ENCODE peak calls at places on chromosomes 7 and 10, in seven cellular contexts. H is choroid plexus epithelial cell; J is neural crest cell; Q is activated T-helper 1 cell treated with anti-CD3 and anti-CD28 coated beads, Interleukin-2, amount 50 U/mL, for 16 hours; T is stimulated activated CD4-positive, alpha-beta T cell treated with anti-CD3 and anti-CD28 coated beads, Interleukin-2, amount 100 ng/mL, for 24 hours; X is NCI-H1694; V is EH. O is an unnamed sample.

GRCh38 chr7:33276325-33276724 is 147.0 kb downstream of the BBS9 start:
- DNase-seq in H (no peak), J (no peak), Q (no peak), T (no peak), X (no peak), V (no peak), O (no peak)

GRCh38 chr7:80916770-80917681 is 1.8 kb downstream of the SEMA3C start:
- DNase-seq in H (peak; percentile 80), J (no peak), Q (no peak), T (no peak), X (peak; percentile 69), V (peak; percentile 49), O (no peak)

GRCh38 chr10:80070068-80070467 is 8.4 kb upstream of the TMEM254 start:
- DNase-seq in H (no peak), J (no peak), Q (no peak), T (no peak), X (no peak), V (no peak), O (no peak)

GRCh38 chr10:110005716-110006115 is 2.1 kb upstream of the ADD3 start:
- DNase-seq in H (peak; percentile 89), J (peak; percentile 20), Q (no peak), T (no peak), X (peak; percentile 15), V (peak; percentile 86), O (no peak)

GRCh38 chr10:75111367-75111905 is at the start of gene SAMD8:
- DNase-seq in H (peak; percentile 97), J (peak; percentile 94), Q (peak; percentile 92), T (peak; percentile 97), X (peak; percentile 83), V (peak; percentile 97), O (peak; percentile 95)

GRCh38 chr10:115402690-115403089 is 309.5 kb downstream of the ATRNL1 start:
- DNase-seq in H (peak; percentile 80), J (no peak), Q (no peak), T (no peak), X (no peak), V (peak; percentile 40), O (no peak)

GRCh38 chr10:119199231-119199992 is 8.0 kb upstream of the GRK5 start:
- DNase-seq in H (peak; percentile 96), J (peak; percentile 51), Q (no peak), T (no peak), X (peak; percentile 42), V (peak; percentile 83), O (peak; percentile 38)

GRCh38 chr10:48330269-48330668 is 23.8 kb downstream of the MAPK8 start:
- DNase-seq in H (peak; percentile 74), J (no peak), Q (no peak), T (no peak), X (no peak), V (peak; percentile 6), O (no peak)

GRCh38 chr7:31249671-31250070 is 90.9 kb downstream of the NEUROD6 start:
- DNase-seq in H (no peak), J (no peak), Q (no peak), T (no peak), X (no peak), V (no peak), O (no peak)

GRCh38 chr7:82032899-82033298 is 263.1 kb upstream of the HGF start:
- DNase-seq in H (no peak), J (no peak), Q (no peak), T (no peak), X (no peak), V (no peak), O (no peak)

GRCh38 chr10:62788861-62789467 is 15.6 kb upstream of the ADO start:
- DNase-seq in H (peak; percentile 28), J (no peak), Q (no peak), T (no peak), X (no peak), V (peak; percentile 79), O (no peak)

GRCh38 chr7:153440781-153441180 is 611.4 kb upstream of the DPP6 start:
- DNase-seq in H (no peak), J (no peak), Q (no peak), T (no peak), X (no peak), V (no peak), O (no peak)

GRCh38 chr7:149669121-149669818 is 104.1 kb downstream of the ZNF467 start:
- DNase-seq in H (peak; percentile 53), J (no peak), Q (no peak), T (no peak), X (no peak), V (peak; percentile 29), O (no peak)

GRCh38 chr10:58457761-58458616 is 54.7 kb upstream of the BICC1 start:
- DNase-seq in H (peak; percentile 86), J (no peak), Q (no peak), T (no peak), X (no peak), V (peak; percentile 93), O (no peak)

GRCh38 chr10:113612154-113612553 is 51.7 kb downstream of the NRAP start:
- DNase-seq in H (no peak), J (no peak), Q (no peak), T (no peak), X (no peak), V (no peak), O (no peak)

GRCh38 chr7:28151965-28152364 is 28.6 kb downstream of the JAZF1 start:
- DNase-seq in H (peak; percentile 78), J (no peak), Q (no peak), T (no peak), X (no peak), V (peak; percentile 85), O (no peak)

GRCh38 chr7:108132551-108133265 is 2.5 kb upstream of the LAMB4 start:
- DNase-seq in H (no peak), J (no peak), Q (no peak), T (no peak), X (no peak), V (peak; percentile 18), O (no peak)

GRCh38 chr10:74051729-74052342 is 53.9 kb downstream of the VCL start:
- DNase-seq in H (peak; percentile 41), J (no peak), Q (no peak), T (no peak), X (no peak), V (peak; percentile 32), O (no peak)

GRCh38 chr10:7832060-7832459 is 13.8 kb downstream of the TAF3 start:
- DNase-seq in H (peak; percentile 20), J (no peak), Q (no peak), T (no peak), X (no peak), V (peak; percentile 26), O (no peak)

GRCh38 chr7:7321681-7322080 is 139.3 kb downstream of the C1GALT1 start:
- DNase-seq in H (no peak), J (no peak), Q (no peak), T (no peak), X (no peak), V (no peak), O (no peak)

GRCh38 chr7:143372070-143372469 is 9.1 kb upstream of the ZYX start:
- DNase-seq in H (no peak), J (no peak), Q (peak; percentile 22), T (peak; percentile 48), X (peak; percentile 25), V (peak; percentile 49), O (no peak)

GRCh38 chr10:70493660-70494234 is 15.2 kb downstream of the PALD1 start:
- DNase-seq in H (no peak), J (peak; percentile 41), Q (no peak), T (no peak), X (no peak), V (no peak), O (no peak)

GRCh38 chr10:31602541-31603244 is 283.7 kb downstream of the ZEB1 start:
- DNase-seq in H (peak; percentile 75), J (peak; percentile 45), Q (no peak), T (no peak), X (peak; percentile 87), V (peak; percentile 79), O (peak; percentile 48)

GRCh38 chr7:152587366-152587765 is 88.6 kb downstream of the XRCC2 start:
- DNase-seq in H (peak; percentile 55), J (no peak), Q (no peak), T (no peak), X (no peak), V (no peak), O (no peak)

GRCh38 chr7:71454981-71455380 is 323.0 kb downstream of the GALNT17 start:
- DNase-seq in H (no peak), J (no peak), Q (no peak), T (no peak), X (no peak), V (no peak), O (no peak)

GRCh38 chr10:72277996-72278667 is 4.4 kb downstream of the DDIT4 start:
- DNase-seq in H (peak; percentile 50), J (no peak), Q (no peak), T (no peak), X (no peak), V (peak; percentile 32), O (no peak)

GRCh38 chr7:137642031-137642430 is 204.7 kb downstream of the DGKI start:
- DNase-seq in H (no peak), J (no peak), Q (no peak), T (no peak), X (no peak), V (no peak), O (no peak)

GRCh38 chr7:372939-373791 is 83.2 kb downstream of the FOXL3 start:
- DNase-seq in H (no peak), J (no peak), Q (no peak), T (no peak), X (no peak), V (no peak), O (peak; percentile 45)

GRCh38 chr7:98624846-98625420 is 7.8 kb downstream of the NPTX2 start:
- DNase-seq in H (no peak), J (no peak), Q (no peak), T (no peak), X (no peak), V (no peak), O (no peak)

GRCh38 chr7:87480386-87480785 is 4.9 kb upstream of the ABCB4 start:
- DNase-seq in H (no peak), J (no peak), Q (no peak), T (no peak), X (no peak), V (peak; percentile 55), O (no peak)

GRCh38 chr7:11985376-11985775 is 153.4 kb upstream of the THSD7A start:
- DNase-seq in H (no peak), J (no peak), Q (no peak), T (no peak), X (no peak), V (no peak), O (no peak)

GRCh38 chr7:56213574-56213973 is 97.4 kb upstream of the NUPR2 start:
- DNase-seq in H (no peak), J (no peak), Q (no peak), T (no peak), X (no peak), V (no peak), O (no peak)

O was measured in mesothelial cell of epicardium.